ENCODE peak calls at places on chromosomes 4 and X, in six cellular contexts. One of them, this sample, is unnamed.

GRCh38 chr4:69787879-69788278 is 27.5 kb upstream of the SULT1B1 start:
- DNase-seq in substantia nigra: no peak
- DNase-seq in T-helper 1 cell: no peak
- DNase-seq in NCI-H1105: no peak
- DNase-seq in IMR-90: peak
- DNase-seq in transverse colon: no peak
- DNase-seq in this sample: no peak

GRCh38 chr4:56690393-56690971 is 9.4 kb upstream of the HOPX start:
- DNase-seq in T-helper 1 cell: no peak
- DNase-seq in IMR-90: no peak
- DNase-seq in substantia nigra: no peak
- DNase-seq in NCI-H1105: no peak
- DNase-seq in transverse colon: no peak
- DNase-seq in this sample: no peak

GRCh38 chr4:6253961-6254360 is 15.7 kb upstream of the WFS1 start:
- DNase-seq in transverse colon: no peak
- DNase-seq in substantia nigra: no peak
- DNase-seq in NCI-H1105: no peak
- DNase-seq in T-helper 1 cell: no peak
- DNase-seq in IMR-90: no peak
- DNase-seq in this sample: no peak

GRCh38 chr4:2793920-2794706 is 1.2 kb downstream of the SH3BP2 start:
- DNase-seq in T-helper 1 cell: no peak
- DNase-seq in NCI-H1105: no peak
- DNase-seq in IMR-90: no peak
- DNase-seq in transverse colon: peak
- DNase-seq in substantia nigra: no peak
- DNase-seq in this sample: peak

GRCh38 chr4:65482410-65482809 is 187.9 kb downstream of the EPHA5 start:
- DNase-seq in transverse colon: no peak
- DNase-seq in substantia nigra: no peak
- DNase-seq in T-helper 1 cell: no peak
- DNase-seq in NCI-H1105: no peak
- DNase-seq in IMR-90: no peak
- DNase-seq in this sample: no peak

GRCh38 chrX:148500428-148501120 is at the start of gene AFF2:
- DNase-seq in substantia nigra: no peak
- DNase-seq in transverse colon: no peak
- DNase-seq in IMR-90: no peak
- DNase-seq in NCI-H1105: peak
- DNase-seq in T-helper 1 cell: no peak
- DNase-seq in this sample: peak

GRCh38 chr4:94507708-94508107 is 56.0 kb downstream of the PDLIM5 start:
- DNase-seq in NCI-H1105: no peak
- DNase-seq in substantia nigra: no peak
- DNase-seq in T-helper 1 cell: no peak
- DNase-seq in IMR-90: peak
- DNase-seq in transverse colon: peak
- DNase-seq in this sample: no peak

GRCh38 chr4:140071806-140072205 is 82.2 kb downstream of the MAML3 start:
- DNase-seq in substantia nigra: no peak
- DNase-seq in NCI-H1105: no peak
- DNase-seq in T-helper 1 cell: peak
- DNase-seq in transverse colon: peak
- DNase-seq in IMR-90: peak
- DNase-seq in this sample: no peak

GRCh38 chr4:128354205-128354821 is 66.7 kb upstream of the PGRMC2 start:
- DNase-seq in transverse colon: peak
- DNase-seq in T-helper 1 cell: no peak
- DNase-seq in NCI-H1105: no peak
- DNase-seq in substantia nigra: no peak
- DNase-seq in IMR-90: peak
- DNase-seq in this sample: no peak

GRCh38 chrX:18434896-18435295 is 9.5 kb downstream of the CDKL5 start:
- DNase-seq in substantia nigra: no peak
- DNase-seq in IMR-90: no peak
- DNase-seq in T-helper 1 cell: no peak
- DNase-seq in NCI-H1105: no peak
- DNase-seq in transverse colon: no peak
- DNase-seq in this sample: no peak

GRCh38 chr4:183348706-183349659 is 26.8 kb upstream of the CLDN24 start:
- DNase-seq in NCI-H1105: no peak
- DNase-seq in substantia nigra: no peak
- DNase-seq in IMR-90: peak
- DNase-seq in transverse colon: no peak
- DNase-seq in T-helper 1 cell: no peak
- DNase-seq in this sample: no peak

GRCh38 chr4:157172011-157172410 is 48.5 kb upstream of the GRIA2 start:
- DNase-seq in NCI-H1105: no peak
- DNase-seq in T-helper 1 cell: no peak
- DNase-seq in IMR-90: peak
- DNase-seq in substantia nigra: no peak
- DNase-seq in transverse colon: no peak
- DNase-seq in this sample: no peak

GRCh38 chrX:15328821-15329220 is 6.5 kb downstream of the PIGA start:
- DNase-seq in substantia nigra: no peak
- DNase-seq in transverse colon: no peak
- DNase-seq in NCI-H1105: no peak
- DNase-seq in IMR-90: no peak
- DNase-seq in T-helper 1 cell: no peak
- DNase-seq in this sample: no peak